ENCODE peak calls at places on chromosomes 5 and 9, in five cellular contexts. One of them, this sample, is unnamed.

GRCh38 chr5:173925449-173926071 is 37.4 kb downstream of the CPEB4 start:
- DNase-seq in Peyer's patch: peak
- DNase-seq in CD8-positive, alpha-beta T cell: peak
- DNase-seq in CD8-positive, alpha-beta memory T cell: peak
- DNase-seq in HL-60: peak
- DNase-seq in this sample: peak

GRCh38 chr5:140244525-140245025 is 58.3 kb downstream of the PFDN1 start:
- DNase-seq in Peyer's patch: peak
- DNase-seq in CD8-positive, alpha-beta T cell: peak
- DNase-seq in CD8-positive, alpha-beta memory T cell: peak
- DNase-seq in HL-60: peak
- DNase-seq in this sample: peak

GRCh38 chr5:170769236-170769635 is 14.3 kb upstream of the GABRP start:
- DNase-seq in Peyer's patch: no peak
- DNase-seq in CD8-positive, alpha-beta T cell: no peak
- DNase-seq in CD8-positive, alpha-beta memory T cell: no peak
- DNase-seq in HL-60: no peak
- DNase-seq in this sample: no peak

GRCh38 chr5:162334944-162335343 is 267.4 kb downstream of the GABRG2 start:
- DNase-seq in Peyer's patch: no peak
- DNase-seq in CD8-positive, alpha-beta T cell: no peak
- DNase-seq in CD8-positive, alpha-beta memory T cell: no peak
- DNase-seq in HL-60: no peak
- DNase-seq in this sample: no peak

GRCh38 chr5:34685485-34686197 is 29.5 kb downstream of the RAI14 start:
- DNase-seq in Peyer's patch: no peak
- DNase-seq in CD8-positive, alpha-beta T cell: no peak
- DNase-seq in CD8-positive, alpha-beta memory T cell: no peak
- DNase-seq in HL-60: no peak
- DNase-seq in this sample: no peak

GRCh38 chr5:168239325-168239724 is 52.1 kb upstream of the WWC1 start:
- DNase-seq in Peyer's patch: no peak
- DNase-seq in CD8-positive, alpha-beta T cell: no peak
- DNase-seq in CD8-positive, alpha-beta memory T cell: no peak
- DNase-seq in HL-60: no peak
- DNase-seq in this sample: no peak

GRCh38 chr9:3240651-3241268 is 285.0 kb downstream of the RFX3 start:
- DNase-seq in Peyer's patch: peak
- DNase-seq in CD8-positive, alpha-beta T cell: peak
- DNase-seq in CD8-positive, alpha-beta memory T cell: peak
- DNase-seq in HL-60: peak
- DNase-seq in this sample: peak

GRCh38 chr5:99926463-99926862 is 608.7 kb upstream of the FAM174A start:
- DNase-seq in Peyer's patch: no peak
- DNase-seq in CD8-positive, alpha-beta T cell: no peak
- DNase-seq in CD8-positive, alpha-beta memory T cell: no peak
- DNase-seq in HL-60: no peak
- DNase-seq in this sample: no peak

GRCh38 chr9:33840381-33840780 is 23.4 kb downstream of the UBE2R2 start:
- DNase-seq in Peyer's patch: no peak
- DNase-seq in CD8-positive, alpha-beta T cell: no peak
- DNase-seq in CD8-positive, alpha-beta memory T cell: no peak
- DNase-seq in HL-60: no peak
- DNase-seq in this sample: no peak

GRCh38 chr5:134530375-134531077 is 5.1 kb downstream of the JADE2 start:
- DNase-seq in Peyer's patch: no peak
- DNase-seq in CD8-positive, alpha-beta T cell: no peak
- DNase-seq in CD8-positive, alpha-beta memory T cell: no peak
- DNase-seq in HL-60: no peak
- DNase-seq in this sample: peak

GRCh38 chr5:150777685-150778084 is 872 bp upstream of the SMIM3 start:
- DNase-seq in Peyer's patch: no peak
- DNase-seq in CD8-positive, alpha-beta T cell: no peak
- DNase-seq in CD8-positive, alpha-beta memory T cell: no peak
- DNase-seq in HL-60: no peak
- DNase-seq in this sample: no peak
- H3K27ac ChIP-seq in Peyer's patch: peak
- H3K27ac ChIP-seq in CD8-positive, alpha-beta T cell: no peak
- H3K27ac ChIP-seq in CD8-positive, alpha-beta memory T cell: peak
- H3K27ac ChIP-seq in HL-60: no peak
- H3K27ac ChIP-seq in this sample: no peak

GRCh38 chr9:127341152-127341551 is 55.8 kb upstream of the SLC2A8 start:
- DNase-seq in Peyer's patch: no peak
- DNase-seq in CD8-positive, alpha-beta T cell: no peak
- DNase-seq in CD8-positive, alpha-beta memory T cell: no peak
- DNase-seq in HL-60: no peak
- DNase-seq in this sample: no peak
- H3K27ac ChIP-seq in Peyer's patch: no peak
- H3K27ac ChIP-seq in CD8-positive, alpha-beta T cell: no peak
- H3K27ac ChIP-seq in CD8-positive, alpha-beta memory T cell: no peak
- H3K27ac ChIP-seq in HL-60: no peak
- H3K27ac ChIP-seq in this sample: no peak

GRCh38 chr5:1417586-1418225 is 27.5 kb downstream of the SLC6A3 start:
- DNase-seq in Peyer's patch: peak
- DNase-seq in CD8-positive, alpha-beta T cell: no peak
- DNase-seq in CD8-positive, alpha-beta memory T cell: no peak
- DNase-seq in HL-60: no peak
- DNase-seq in this sample: no peak
- H3K27ac ChIP-seq in Peyer's patch: no peak
- H3K27ac ChIP-seq in CD8-positive, alpha-beta T cell: no peak
- H3K27ac ChIP-seq in CD8-positive, alpha-beta memory T cell: no peak
- H3K27ac ChIP-seq in HL-60: no peak
- H3K27ac ChIP-seq in this sample: no peak

GRCh38 chr5:120405923-120406322 is 58.2 kb upstream of the PRR16 start:
- DNase-seq in Peyer's patch: no peak
- DNase-seq in CD8-positive, alpha-beta T cell: no peak
- DNase-seq in CD8-positive, alpha-beta memory T cell: no peak
- DNase-seq in HL-60: no peak
- DNase-seq in this sample: no peak
- H3K27ac ChIP-seq in Peyer's patch: no peak
- H3K27ac ChIP-seq in CD8-positive, alpha-beta T cell: no peak
- H3K27ac ChIP-seq in CD8-positive, alpha-beta memory T cell: no peak
- H3K27ac ChIP-seq in HL-60: no peak
- H3K27ac ChIP-seq in this sample: no peak

DNA sequence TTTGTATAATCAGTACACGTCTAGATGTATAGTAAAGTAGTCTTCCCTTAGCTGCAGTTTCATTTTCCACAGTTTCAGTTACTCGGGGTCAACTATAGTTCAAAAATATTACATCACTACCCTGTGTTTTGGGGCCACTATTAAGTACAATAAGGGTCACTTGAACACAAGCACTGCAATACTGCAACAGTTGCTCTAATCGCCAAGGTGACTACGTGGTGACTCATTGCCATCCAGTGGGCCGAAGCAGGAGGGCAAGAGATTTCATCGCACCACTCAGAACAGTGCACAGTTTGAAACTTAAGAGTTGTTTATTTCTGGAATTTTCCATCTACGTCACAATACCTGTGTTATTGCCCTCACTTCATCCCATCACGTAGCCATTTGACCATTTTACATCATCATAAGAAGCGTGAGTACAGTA is at the start of gene ARL14EPL:
- DNase-seq in Peyer's patch: peak
- DNase-seq in CD8-positive, alpha-beta T cell: no peak
- DNase-seq in CD8-positive, alpha-beta memory T cell: peak
- DNase-seq in HL-60: peak
- DNase-seq in this sample: peak
- H3K27ac ChIP-seq in Peyer's patch: no peak
- H3K27ac ChIP-seq in CD8-positive, alpha-beta T cell: no peak
- H3K27ac ChIP-seq in CD8-positive, alpha-beta memory T cell: peak
- H3K27ac ChIP-seq in HL-60: no peak
- H3K27ac ChIP-seq in this sample: no peak

GRCh38 chr9:133113928-133114351 is 7.1 kb downstream of the RALGDS start:
- DNase-seq in Peyer's patch: no peak
- DNase-seq in CD8-positive, alpha-beta T cell: no peak
- DNase-seq in CD8-positive, alpha-beta memory T cell: no peak
- DNase-seq in HL-60: peak
- DNase-seq in this sample: peak

GRCh38 chr9:133116346-133117231 is 4.5 kb downstream of the RALGDS start:
- DNase-seq in Peyer's patch: no peak
- DNase-seq in CD8-positive, alpha-beta T cell: no peak
- DNase-seq in CD8-positive, alpha-beta memory T cell: no peak
- DNase-seq in HL-60: no peak
- DNase-seq in this sample: no peak

GRCh38 chr9:133115604-133116345 is 5.3 kb downstream of the RALGDS start:
- DNase-seq in Peyer's patch: no peak
- DNase-seq in CD8-positive, alpha-beta T cell: no peak
- DNase-seq in CD8-positive, alpha-beta memory T cell: no peak
- DNase-seq in HL-60: no peak
- DNase-seq in this sample: no peak

GRCh38 chr9:133114451-133114885 is 6.6 kb downstream of the RALGDS start:
- DNase-seq in Peyer's patch: no peak
- DNase-seq in CD8-positive, alpha-beta T cell: no peak
- DNase-seq in CD8-positive, alpha-beta memory T cell: no peak
- DNase-seq in HL-60: peak
- DNase-seq in this sample: peak

GRCh38 chr9:133114886-133115603 is 6.0 kb downstream of the RALGDS start:
- DNase-seq in Peyer's patch: no peak
- DNase-seq in CD8-positive, alpha-beta T cell: no peak
- DNase-seq in CD8-positive, alpha-beta memory T cell: no peak
- DNase-seq in HL-60: peak
- DNase-seq in this sample: no peak
- H3K27ac ChIP-seq in Peyer's patch: peak
- H3K27ac ChIP-seq in CD8-positive, alpha-beta T cell: no peak
- H3K27ac ChIP-seq in CD8-positive, alpha-beta memory T cell: peak
- H3K27ac ChIP-seq in HL-60: peak
- H3K27ac ChIP-seq in this sample: peak

GRCh38 chr5:26691486-26691885 is 346.9 kb downstream of the CDH9 start:
- DNase-seq in Peyer's patch: no peak
- DNase-seq in CD8-positive, alpha-beta T cell: no peak
- DNase-seq in CD8-positive, alpha-beta memory T cell: no peak
- DNase-seq in HL-60: peak
- DNase-seq in this sample: no peak

GRCh38 chr5:26690511-26690910 is 347.9 kb downstream of the CDH9 start:
- DNase-seq in Peyer's patch: no peak
- DNase-seq in CD8-positive, alpha-beta T cell: no peak
- DNase-seq in CD8-positive, alpha-beta memory T cell: no peak
- DNase-seq in HL-60: no peak
- DNase-seq in this sample: no peak

GRCh38 chr5:26692952-26693351 is 345.4 kb downstream of the CDH9 start:
- DNase-seq in Peyer's patch: no peak
- DNase-seq in CD8-positive, alpha-beta T cell: no peak
- DNase-seq in CD8-positive, alpha-beta memory T cell: no peak
- DNase-seq in HL-60: no peak
- DNase-seq in this sample: no peak
- H3K27ac ChIP-seq in Peyer's patch: no peak
- H3K27ac ChIP-seq in CD8-positive, alpha-beta T cell: no peak
- H3K27ac ChIP-seq in CD8-positive, alpha-beta memory T cell: no peak
- H3K27ac ChIP-seq in HL-60: no peak
- H3K27ac ChIP-seq in this sample: no peak

GRCh38 chr5:175813943-175814630 is 57.3 kb upstream of the CPLX2 start:
- DNase-seq in Peyer's patch: no peak
- DNase-seq in CD8-positive, alpha-beta T cell: no peak
- DNase-seq in CD8-positive, alpha-beta memory T cell: no peak
- DNase-seq in HL-60: no peak
- DNase-seq in this sample: no peak

GRCh38 chr5:175814676-175815075 is 56.7 kb upstream of the CPLX2 start:
- DNase-seq in Peyer's patch: no peak
- DNase-seq in CD8-positive, alpha-beta T cell: no peak
- DNase-seq in CD8-positive, alpha-beta memory T cell: no peak
- DNase-seq in HL-60: no peak
- DNase-seq in this sample: peak

GRCh38 chr5:175809531-175810121 is 61.8 kb upstream of the CPLX2 start:
- DNase-seq in Peyer's patch: no peak
- DNase-seq in CD8-positive, alpha-beta T cell: no peak
- DNase-seq in CD8-positive, alpha-beta memory T cell: no peak
- DNase-seq in HL-60: no peak
- DNase-seq in this sample: no peak

GRCh38 chr5:175811594-175811993 is 59.8 kb upstream of the CPLX2 start:
- DNase-seq in Peyer's patch: no peak
- DNase-seq in CD8-positive, alpha-beta T cell: no peak
- DNase-seq in CD8-positive, alpha-beta memory T cell: no peak
- DNase-seq in HL-60: no peak
- DNase-seq in this sample: no peak

GRCh38 chr5:175810457-175810856 is 60.9 kb upstream of the CPLX2 start:
- DNase-seq in Peyer's patch: no peak
- DNase-seq in CD8-positive, alpha-beta T cell: no peak
- DNase-seq in CD8-positive, alpha-beta memory T cell: no peak
- DNase-seq in HL-60: no peak
- DNase-seq in this sample: no peak
- H3K27ac ChIP-seq in Peyer's patch: no peak
- H3K27ac ChIP-seq in CD8-positive, alpha-beta T cell: no peak
- H3K27ac ChIP-seq in CD8-positive, alpha-beta memory T cell: no peak
- H3K27ac ChIP-seq in HL-60: no peak
- H3K27ac ChIP-seq in this sample: no peak